ENCODE peak calls at places on chromosome 11, in ten cellular contexts. D is HEK293T; U is HS-27A; F is NCI-H2081; C is pancreas; L is iris pigment epithelial cell; J is RCC 7860; R is hypothalamus; H is CD8-positive, alpha-beta memory T cell; Z is ureter. S is an unnamed sample.

GRCh38 chr11:118152552-118153471 is at the start of gene SCN4B:
- DNase-seq in D (peak; percentile 84), U (no peak), F (peak; percentile 58), C (peak; percentile 51), L (peak; percentile 50), J (no peak), R (no peak), H (no peak), Z (peak; percentile 60), S (no peak)

GRCh38 chr11:96708469-96708868 is 318.7 kb downstream of the JRKL start:
- DNase-seq in D (no peak), U (no peak), F (no peak), C (no peak), L (no peak), J (no peak), R (no peak), H (no peak), Z (no peak), S (no peak)

GRCh38 chr11:114233755-114234154 is 62.4 kb upstream of the NNMT start:
- DNase-seq in D (no peak), U (no peak), F (peak; percentile 35), C (no peak), L (peak; percentile 76), J (no peak), R (no peak), H (no peak), Z (no peak), S (no peak)

GRCh38 chr11:2738551-2739431 is 39.0 kb upstream of the KCNQ1OT1 start:
- DNase-seq in D (no peak), U (no peak), F (no peak), C (no peak), L (no peak), J (no peak), R (no peak), H (no peak), Z (no peak), S (no peak)

GRCh38 chr11:68010058-68011041 is at the start of gene ALDH3B1:
- DNase-seq in D (peak; percentile 44), U (peak; percentile 92), F (no peak), C (peak; percentile 84), L (peak; percentile 80), J (peak; percentile 89), R (peak; percentile 89), H (no peak), Z (peak; percentile 92), S (peak; percentile 99)

GRCh38 chr11:17770048-17770652 is 35.6 kb downstream of the KCNC1 start:
- DNase-seq in D (no peak), U (no peak), F (no peak), C (peak; percentile 22), L (no peak), J (no peak), R (no peak), H (no peak), Z (no peak), S (no peak)

GRCh38 chr11:127098684-127099083 is 98.1 kb upstream of the KIRREL3 start:
- DNase-seq in D (no peak), U (no peak), F (no peak), C (no peak), L (no peak), J (no peak), R (no peak), H (no peak), Z (no peak), S (no peak)

GRCh38 chr11:133934599-133935550 is 21.9 kb downstream of the IGSF9B start:
- DNase-seq in D (no peak), U (no peak), F (no peak), C (no peak), L (peak; percentile 52), J (peak; percentile 20), R (peak; percentile 81), H (no peak), Z (no peak), S (no peak)

GRCh38 chr11:26841818-26842457 is 120.1 kb upstream of the SLC5A12 start:
- DNase-seq in D (no peak), U (peak; percentile 52), F (no peak), C (no peak), L (peak; percentile 93), J (no peak), R (no peak), H (no peak), Z (no peak), S (no peak)

GRCh38 chr11:725624-726202 is 19.7 kb downstream of the EPS8L2 start:
- DNase-seq in D (no peak), U (no peak), F (peak; percentile 33), C (peak; percentile 25), L (no peak), J (no peak), R (no peak), H (no peak), Z (no peak), S (no peak)

GRCh38 chr11:131904756-131905155 is 534.3 kb downstream of the NTM start:
- DNase-seq in D (no peak), U (no peak), F (no peak), C (no peak), L (peak; percentile 56), J (no peak), R (no peak), H (no peak), Z (no peak), S (no peak)

GRCh38 chr11:15327786-15328231 is 213.1 kb downstream of the INSC start:
- DNase-seq in D (peak; percentile 77), U (peak; percentile 7), F (peak; percentile 36), C (peak; percentile 29), L (peak; percentile 9), J (no peak), R (peak; percentile 7), H (no peak), Z (peak; percentile 55), S (no peak)

GRCh38 chr11:46198245-46198872 is 77.1 kb upstream of the PHF21A start:
- DNase-seq in D (no peak), U (no peak), F (no peak), C (no peak), L (no peak), J (no peak), R (no peak), H (no peak), Z (no peak), S (no peak)

GRCh38 chr11:30016588-30017363 is at the start of gene KCNA4:
- DNase-seq in D (peak; percentile 71), U (no peak), F (peak; percentile 48), C (no peak), L (peak; percentile 3), J (no peak), R (no peak), H (no peak), Z (no peak), S (no peak)

GRCh38 chr11:134854391-134854991 is 442.4 kb upstream of the B3GAT1 start:
- DNase-seq in D (no peak), U (no peak), F (no peak), C (no peak), L (no peak), J (no peak), R (no peak), H (no peak), Z (no peak), S (peak; percentile 74)

GRCh38 chr11:94175545-94175944 is 46.9 kb downstream of the PANX1 start:
- DNase-seq in D (no peak), U (no peak), F (no peak), C (no peak), L (peak; percentile 92), J (no peak), R (no peak), H (no peak), Z (no peak), S (peak; percentile 17)

GRCh38 chr11:23284626-23285025 is 424.4 kb upstream of the CCDC179 start:
- DNase-seq in D (no peak), U (no peak), F (no peak), C (no peak), L (peak; percentile 91), J (no peak), R (no peak), H (no peak), Z (no peak), S (no peak)

GRCh38 chr11:78651923-78652602 is 77.4 kb upstream of the NARS2 start:
- DNase-seq in D (no peak), U (no peak), F (no peak), C (no peak), L (no peak), J (no peak), R (no peak), H (no peak), Z (no peak), S (peak; percentile 53)

GRCh38 chr11:28983780-28984179 is 875.6 kb downstream of the METTL15 start:
- DNase-seq in D (no peak), U (no peak), F (no peak), C (no peak), L (no peak), J (no peak), R (no peak), H (no peak), Z (no peak), S (no peak)

GRCh38 chr11:68051191-68052136 is 12.6 kb downstream of the TCIRG1 start:
- DNase-seq in D (no peak), U (no peak), F (peak; percentile 26), C (peak; percentile 20), L (no peak), J (no peak), R (no peak), H (no peak), Z (no peak), S (no peak)

GRCh38 chr11:96246718-96247540 is 96.1 kb downstream of the MAML2 start:
- DNase-seq in D (no peak), U (no peak), F (peak; percentile 46), C (no peak), L (peak; percentile 88), J (no peak), R (no peak), H (no peak), Z (no peak), S (no peak)

GRCh38 chr11:44176541-44177213 is 81.2 kb downstream of the EXT2 start:
- DNase-seq in D (no peak), U (no peak), F (no peak), C (no peak), L (no peak), J (no peak), R (no peak), H (no peak), Z (no peak), S (no peak)

GRCh38 chr11:78649361-78650215 is 74.9 kb upstream of the NARS2 start:
- DNase-seq in D (peak; percentile 1), U (no peak), F (no peak), C (no peak), L (no peak), J (no peak), R (no peak), H (no peak), Z (no peak), S (no peak)

GRCh38 chr11:115198301-115198700 is 305.9 kb downstream of the CADM1 start:
- DNase-seq in D (peak; percentile 46), U (no peak), F (no peak), C (no peak), L (peak; percentile 36), J (no peak), R (no peak), H (no peak), Z (no peak), S (no peak)

GRCh38 chr11:6414874-6415328 is 4.0 kb downstream of the APBB1 start:
- DNase-seq in D (no peak), U (no peak), F (no peak), C (no peak), L (no peak), J (no peak), R (no peak), H (no peak), Z (no peak), S (no peak)

GRCh38 chr11:19027829-19028595 is 32.5 kb downstream of the MRGPRX2 start:
- DNase-seq in D (no peak), U (peak; percentile 24), F (no peak), C (peak; percentile 63), L (peak; percentile 73), J (peak; percentile 94), R (no peak), H (no peak), Z (no peak), S (no peak)

GRCh38 chr11:29251738-29252137 is 765.1 kb downstream of the KCNA4 start:
- DNase-seq in D (no peak), U (no peak), F (no peak), C (no peak), L (no peak), J (no peak), R (no peak), H (no peak), Z (no peak), S (no peak)

GRCh38 chr11:64094463-64095223 is 58.9 kb downstream of the FLRT1 start:
- DNase-seq in D (no peak), U (peak; percentile 75), F (no peak), C (no peak), L (peak; percentile 82), J (peak; percentile 91), R (no peak), H (no peak), Z (no peak), S (no peak)

S was measured in lower leg skin.